ENCODE peak calls at places on chromosomes 5 and 9, in ten cellular contexts. G is KBM-7; I is naive B cell; T is cardiac muscle cell; C is NCI-H774; L is breast epithelium; R is RPMI7951; K is A549; N is fibroblast of the aortic adventitia; M is activated T-helper 2 cell treated with anti-CD3 and anti-CD28 coated beads, Interferon-gamma antibody, Interleukin-2, Interleukin-4, amounts not matched to agents 10 μg/mL and 5 μg/mL and 100 μg/mL, durations not matched to agents 14 hours and 24 hours and 36 hours. F is an unnamed sample.
A peak's percentile ranks its signal among the peaks of the same experiment; 100 is the strongest.

GRCh38 chr5:103804714-103805113 is 242.1 kb upstream of the NUDT12 start:
- DNase-seq in G (no peak), I (no peak), T (no peak), C (no peak), L (no peak), R (peak; percentile 5), K (no peak), N (peak; percentile 9), M (no peak), F (no peak)

GRCh38 chr5:115543931-115544370 is 624 bp downstream of the FEM1C start:
- DNase-seq in G (peak; percentile 66), I (no peak), T (peak; percentile 67), C (no peak), L (peak; percentile 53), R (peak; percentile 54), K (no peak), N (peak; percentile 70), M (peak; percentile 56), F (peak; percentile 37)

GRCh38 chr9:3244963-3245653 is 280.7 kb downstream of the RFX3 start:
- DNase-seq in G (peak; percentile 6), I (no peak), T (peak; percentile 21), C (no peak), L (no peak), R (no peak), K (no peak), N (no peak), M (no peak), F (no peak)

GRCh38 chr9:12785251-12785880 is 10.5 kb downstream of the LURAP1L start:
- DNase-seq in G (no peak), I (no peak), T (no peak), C (no peak), L (no peak), R (peak; percentile 71), K (no peak), N (peak; percentile 61), M (no peak), F (no peak)

GRCh38 chr5:33075731-33076130 is 364.6 kb downstream of the NPR3 start:
- DNase-seq in G (no peak), I (no peak), T (no peak), C (no peak), L (no peak), R (no peak), K (no peak), N (peak; percentile 36), M (no peak), F (no peak)

GRCh38 chr5:134566741-134567221 is 41.3 kb downstream of the JADE2 start:
- DNase-seq in G (no peak), I (no peak), T (no peak), C (no peak), L (no peak), R (no peak), K (no peak), N (no peak), M (no peak), F (no peak)

GRCh38 chr5:122704247-122705036 is 70.4 kb upstream of the SNX2 start:
- DNase-seq in G (peak; percentile 49), I (peak; percentile 37), T (peak; percentile 76), C (peak; percentile 6), L (no peak), R (peak; percentile 51), K (peak; percentile 32), N (peak; percentile 81), M (no peak), F (no peak)

GRCh38 chr5:34684281-34684979 is 28.3 kb downstream of the RAI14 start:
- DNase-seq in G (no peak), I (no peak), T (peak; percentile 42), C (peak; percentile 94), L (no peak), R (peak; percentile 76), K (peak; percentile 23), N (no peak), M (no peak), F (no peak)

GRCh38 chr5:52867809-52868208 is 80.1 kb downstream of the ITGA1 start:
- DNase-seq in G (no peak), I (no peak), T (peak; percentile 41), C (no peak), L (no peak), R (peak; percentile 42), K (no peak), N (no peak), M (no peak), F (no peak)

GRCh38 chr9:134832471-134832870 is 48.1 kb upstream of the FCN2 start:
- DNase-seq in G (no peak), I (no peak), T (no peak), C (no peak), L (no peak), R (no peak), K (no peak), N (no peak), M (no peak), F (no peak)

GRCh38 chr9:16344343-16344742 is 526.1 kb downstream of the BNC2 start:
- DNase-seq in G (no peak), I (no peak), T (peak; percentile 95), C (no peak), L (no peak), R (peak; percentile 85), K (peak; percentile 66), N (peak; percentile 96), M (no peak), F (no peak)

GRCh38 chr5:127909078-127909477 is 174.5 kb upstream of the SLC12A2 start:
- DNase-seq in G (peak; percentile 37), I (no peak), T (peak; percentile 75), C (no peak), L (no peak), R (peak; percentile 15), K (peak; percentile 39), N (peak; percentile 65), M (no peak), F (no peak)

GRCh38 chr5:171317225-171317624 is 8.2 kb downstream of the TLX3 start:
- DNase-seq in G (no peak), I (no peak), T (no peak), C (no peak), L (no peak), R (no peak), K (no peak), N (no peak), M (no peak), F (no peak)

GRCh38 chr9:33375238-33375840 is 27.0 kb downstream of the AQP7 start:
- DNase-seq in G (no peak), I (no peak), T (no peak), C (no peak), L (no peak), R (no peak), K (no peak), N (no peak), M (no peak), F (no peak)

GRCh38 chr5:160287378-160288051 is 24.8 kb downstream of the CCNJL start:
- DNase-seq in G (no peak), I (no peak), T (peak; percentile 38), C (peak; percentile 73), L (peak; percentile 51), R (peak; percentile 82), K (no peak), N (peak; percentile 35), M (no peak), F (no peak)

GRCh38 chr5:9686211-9686610 is 56.1 kb upstream of the TAS2R1 start:
- DNase-seq in G (no peak), I (no peak), T (peak; percentile 50), C (no peak), L (no peak), R (peak; percentile 39), K (no peak), N (peak; percentile 68), M (no peak), F (no peak)

GRCh38 chr5:60504342-60504741 is 195.6 kb downstream of the DEPDC1B start:
- DNase-seq in G (no peak), I (no peak), T (no peak), C (no peak), L (no peak), R (no peak), K (no peak), N (no peak), M (no peak), F (no peak)

GRCh38 chr5:92885950-92886349 is 695.1 kb downstream of the NR2F1-AS1 start:
- DNase-seq in G (no peak), I (no peak), T (no peak), C (no peak), L (no peak), R (peak; percentile 7), K (no peak), N (no peak), M (no peak), F (no peak)

GRCh38 chr5:177539411-177539810 is 15.0 kb downstream of the FAM193B start:
- DNase-seq in G (no peak), I (no peak), T (peak; percentile 97), C (no peak), L (no peak), R (peak; percentile 35), K (no peak), N (peak; percentile 92), M (no peak), F (no peak)

F was measured in T-helper 2 cell treated with Interferon-gamma antibody and Interleukin-4, amounts not matched to agents 5 μg/mL and 100 μg/mL, for 36 hours.